ENCODE peak calls at places on chromosomes 12 and 14, in five cellular contexts. Y is lung; G is left ventricle myocardium inferior; B is Caco-2; V is CD8-positive, alpha-beta T cell. F is an unnamed sample. For H3K4me1, the result is how much of the 10 kb centered on the place peaks cover.

GRCh38 chr14:91996951-91997371 is 42.9 kb downstream of the TRIP11 start:
- DNase-seq in Y (no peak), G (no peak), B (no peak), V (no peak), F (no peak)

GRCh38 chr12:72471806-72472205 is 199.6 kb downstream of the TRHDE start:
- DNase-seq in B (no peak), V (no peak), Y (no peak), G (no peak), F (no peak)

GRCh38 chr14:22190411-22191191 is 398.4 kb downstream of the DAD1 start:
- DNase-seq in V (no peak), Y (no peak), G (no peak), B (no peak), F (no peak)

GRCh38 chr14:22099942-22100763 is 426.5 kb upstream of the OR4E1 start:
- DNase-seq in G (peak), B (peak), V (peak), Y (peak), F (peak)

GRCh38 chr14:68687746-68688145 is 105.1 kb downstream of the ZFP36L1 start:
- DNase-seq in B (peak), G (no peak), V (no peak), Y (no peak), F (no peak)

GRCh38 chr12:103626498-103626897 is 39.4 kb downstream of the STAB2 start:
- DNase-seq in Y (no peak), V (no peak), B (peak), G (peak), F (peak)

GRCh38 chr14:77883479-77884238 is 83.8 kb downstream of the ADCK1 start:
- DNase-seq in Y (no peak), B (no peak), V (no peak), G (no peak), F (no peak)

GRCh38 chr12:107330901-107331431 is 237.6 kb upstream of the CRY1 start:
- DNase-seq in V (no peak), G (no peak), Y (no peak), B (no peak), F (no peak)

GRCh38 chr14:53741379-53742225 is 215.0 kb downstream of the BMP4 start:
- DNase-seq in B (no peak), G (no peak), V (no peak), Y (no peak), F (no peak)

GRCh38 chr12:93978553-93978952 is 169.8 kb upstream of the PLXNC1 start:
- DNase-seq in G (no peak), V (no peak), B (no peak), Y (peak), F (no peak)

GRCh38 chr14:90019824-90020523 is 41.8 kb upstream of the KCNK13 start:
- DNase-seq in G (no peak), B (no peak), V (no peak), Y (no peak), F (no peak)

GRCh38 chr14:104898870-104899510 is 25.7 kb upstream of the PLD4 start:
- DNase-seq in G (no peak), B (no peak), V (no peak), Y (peak), F (peak)

GRCh38 chr12:105706321-105706972 is 376.0 kb downstream of the C12orf75 start:
- DNase-seq in G (no peak), Y (no peak), V (no peak), B (no peak), F (peak)

GRCh38 chr12:52233462-52234141 is 559 bp downstream of the KRT7 start:
- DNase-seq in G (no peak), V (no peak), Y (no peak), B (no peak), F (no peak)

GRCh38 chr14:105340821-105341408 is 26.4 kb downstream of the PACS2 start:
- DNase-seq in G (no peak), Y (no peak), V (no peak), B (no peak), F (no peak)

GRCh38 chr12:44019118-44019517 is 183.2 kb downstream of the TMEM117 start:
- DNase-seq in V (no peak), Y (no peak), G (no peak), B (no peak), F (no peak)

GRCh38 chr14:21071225-21072041 is 1.3 kb downstream of the ARHGEF40 start:
- DNase-seq in B (no peak), G (peak), V (no peak), Y (peak), F (peak)

GRCh38 chr14:64729386-64730060 is 25.3 kb downstream of the PLEKHG3 start:
- DNase-seq in B (no peak), V (no peak), G (peak), Y (no peak), F (no peak)

GRCh38 chr12:93366427-93366826 is 11.3 kb upstream of the NUDT4 start:
- DNase-seq in B (no peak), G (no peak), Y (no peak), V (no peak), F (no peak)

GRCh38 chr12:14239935-14240872 is 125.3 kb upstream of the ATF7IP start:
- DNase-seq in V (no peak), G (no peak), B (peak), Y (no peak), F (no peak)

GRCh38 chr14:28381656-28382055 is 384.9 kb upstream of the FOXG1 start:
- DNase-seq in B (no peak), G (no peak), V (no peak), Y (no peak), F (no peak)

GRCh38 chr12:8844665-8845064 is 22.2 kb downstream of the A2ML1 start:
- DNase-seq in G (peak), B (no peak), Y (peak), V (no peak), F (no peak)

GRCh38 chr12:58787021-58787760 is 133.1 kb downstream of the LRIG3 start:
- DNase-seq in G (no peak), B (no peak), V (no peak), Y (no peak), F (no peak)

GRCh38 chr14:89625988-89626806 is 209.2 kb upstream of the FOXN3 start:
- DNase-seq in G (no peak), Y (no peak), V (no peak), B (no peak), F (no peak)

GRCh38 chr14:35116242-35116641 is 5.5 kb downstream of the PPP2R3C start:
- DNase-seq in V (no peak), Y (no peak), B (no peak), G (no peak), F (no peak)

GRCh38 chr12:79546461-79547043 is 144.2 kb downstream of the PAWR start:
- DNase-seq in V (no peak), B (no peak), Y (no peak), G (no peak), F (no peak)

GRCh38 chr14:102323102-102323501 is 3.6 kb downstream of the ZNF839 start:
- DNase-seq in Y (peak), G (peak), B (no peak), V (no peak), F (peak)

GRCh38 chr12:69024413-69024812 is 91.4 kb upstream of the CPM start:
- DNase-seq in G (no peak), Y (peak), B (no peak), V (no peak), F (no peak)

GRCh38 chr14:31560759-31561154 is 447 bp upstream of the NUBPL start:
- DNase-seq in G (no peak), B (no peak), Y (no peak), V (no peak), F (no peak)

GRCh38 chr12:14892726-14893442 is 7.2 kb upstream of the MGP start:
- DNase-seq in G (no peak), V (no peak), B (no peak), Y (no peak), F (peak)

GRCh38 chr12:125424909-125425308 is 359.7 kb downstream of the AACS start:
- DNase-seq in V (no peak), G (no peak), B (no peak), Y (no peak), F (no peak)

GRCh38 chr14:76647699-76648298 is 113.5 kb upstream of the VASH1 start:
- DNase-seq in V (no peak), B (peak), G (no peak), Y (no peak), F (no peak)

GRCh38 chr12:31220633-31221565 is 105.1 kb downstream of the SINHCAF start:
- DNase-seq in B (no peak), G (no peak), Y (no peak), V (no peak), F (no peak)

GRCh38 chr14:74140374-74140850 is 55.7 kb downstream of the LIN52 start:
- DNase-seq in Y (peak), G (peak), V (no peak), B (no peak), F (peak)

GRCh38 chr14:96273629-96274028 is 17.6 kb downstream of the BDKRB1 start:
- DNase-seq in Y (no peak), B (no peak), G (no peak), V (no peak), F (no peak)

GRCh38 chr12:127386723-127387122 is 880.2 kb upstream of the TMEM132C start:
- DNase-seq in V (no peak), G (no peak), Y (no peak), B (no peak), F (no peak)

DNA sequence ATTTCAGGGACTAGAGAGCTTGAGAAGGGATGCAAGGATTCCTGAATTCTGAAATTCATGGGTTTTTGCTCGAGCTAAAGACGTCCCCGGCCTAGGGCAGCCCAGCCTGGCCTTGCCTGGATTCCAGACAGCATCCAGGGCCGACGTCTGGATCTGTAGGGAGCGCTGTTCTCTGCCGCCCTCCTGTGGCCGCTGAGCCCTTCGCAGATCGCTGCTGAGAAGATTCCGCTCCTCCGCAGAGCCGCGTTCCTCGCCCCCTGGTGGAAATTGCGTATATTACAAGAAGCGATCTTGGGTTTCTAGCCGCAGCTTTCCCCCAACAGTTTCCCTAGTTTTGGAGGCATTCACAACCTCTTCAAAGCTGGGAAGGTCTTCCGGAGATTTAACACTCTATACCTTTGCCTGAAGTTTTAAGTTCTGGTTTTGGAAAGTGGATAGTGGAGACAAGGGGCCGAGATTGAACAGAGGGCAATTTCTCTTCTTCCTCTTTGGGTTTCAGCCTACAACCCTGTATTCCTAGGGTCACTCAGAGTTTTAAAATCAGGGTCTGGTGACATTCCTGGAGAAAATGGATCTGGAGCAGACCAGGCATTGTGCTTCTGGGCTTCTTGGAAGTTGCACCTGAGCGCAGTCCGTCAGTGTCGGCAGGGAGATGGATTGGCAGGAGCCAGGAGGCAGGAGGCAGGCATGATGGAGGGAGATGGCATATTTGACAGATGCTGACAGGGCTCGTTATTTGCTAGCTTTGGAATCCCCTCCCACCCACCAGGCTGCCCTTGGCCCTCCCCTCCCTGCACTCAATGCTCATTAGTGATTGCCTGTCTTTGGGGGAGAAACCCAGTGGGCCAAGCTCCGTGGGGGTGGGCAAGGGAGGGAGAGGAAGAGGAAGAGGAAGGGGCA is 4.9 kb downstream of the CISTR start:
- DNase-seq in G (peak), V (peak), Y (peak), B (peak), F (peak)
- H3K4me3 ChIP-seq in G (no peak), V (no peak), Y (no peak), B (no peak), F (no peak)

GRCh38 chr14:83355609-83356008 is 1822.0 kb upstream of the SEL1L start:
- DNase-seq in V (no peak), B (no peak), G (no peak), Y (no peak), F (no peak)
- H3K4me1 ChIP-seq in V (under half), B (under half), G (under half), Y (under half), F (under half)

GRCh38 chr12:54413284-54414190 is 5.5 kb downstream of the ITGA5 start:
- DNase-seq in Y (peak), B (no peak), V (peak), G (peak), F (no peak)

GRCh38 chr12:54412786-54413185 is 6.3 kb downstream of the ITGA5 start:
- DNase-seq in G (no peak), B (no peak), V (no peak), Y (no peak), F (no peak)

GRCh38 chr12:54415223-54415929 is 3.7 kb downstream of the ITGA5 start:
- DNase-seq in G (no peak), V (no peak), B (no peak), Y (no peak), F (no peak)

GRCh38 chr12:54412348-54412747 is 6.7 kb downstream of the ITGA5 start:
- DNase-seq in G (no peak), Y (no peak), V (no peak), B (no peak), F (no peak)

GRCh38 chr12:54414191-54414525 is 4.9 kb downstream of the ITGA5 start:
- DNase-seq in V (no peak), Y (no peak), B (no peak), G (no peak), F (no peak)
- H3K4me3 ChIP-seq in V (peak), Y (no peak), B (no peak), G (peak), F (peak)

GRCh38 chr12:98635657-98636323 is 8.8 kb downstream of the IKBIP start:
- DNase-seq in G (no peak), V (no peak), B (no peak), Y (no peak), F (no peak)

GRCh38 chr12:98637068-98637467 is 7.5 kb downstream of the IKBIP start:
- DNase-seq in V (no peak), B (no peak), Y (no peak), G (no peak), F (no peak)

GRCh38 chr12:98639526-98639925 is 5.1 kb downstream of the IKBIP start:
- DNase-seq in B (no peak), G (no peak), Y (no peak), V (no peak), F (no peak)

GRCh38 chr12:98638009-98638408 is 6.6 kb downstream of the IKBIP start:
- DNase-seq in V (no peak), Y (no peak), B (no peak), G (no peak), F (no peak)
- H3K4me1 ChIP-seq in V (under half), Y (under half), B (under half), G (under half), F (under half)

GRCh38 chr14:61476737-61477410 is 155.5 kb downstream of the PRKCH start:
- DNase-seq in G (no peak), V (peak), Y (peak), B (no peak), F (no peak)

GRCh38 chr14:61476105-61476736 is 154.8 kb downstream of the PRKCH start:
- DNase-seq in G (no peak), Y (no peak), V (no peak), B (no peak), F (no peak)

GRCh38 chr14:61479746-61480502 is 158.5 kb downstream of the PRKCH start:
- DNase-seq in Y (no peak), G (no peak), B (no peak), V (no peak), F (no peak)

GRCh38 chr14:61478971-61479473 is 157.6 kb downstream of the PRKCH start:
- DNase-seq in G (no peak), Y (no peak), V (no peak), B (no peak), F (no peak)

GRCh38 chr14:61477845-61478438 is 156.6 kb downstream of the PRKCH start:
- DNase-seq in B (no peak), G (peak), V (no peak), Y (peak), F (peak)
- H3K4me3 ChIP-seq in B (no peak), G (no peak), V (peak), Y (no peak), F (no peak)

DNA sequence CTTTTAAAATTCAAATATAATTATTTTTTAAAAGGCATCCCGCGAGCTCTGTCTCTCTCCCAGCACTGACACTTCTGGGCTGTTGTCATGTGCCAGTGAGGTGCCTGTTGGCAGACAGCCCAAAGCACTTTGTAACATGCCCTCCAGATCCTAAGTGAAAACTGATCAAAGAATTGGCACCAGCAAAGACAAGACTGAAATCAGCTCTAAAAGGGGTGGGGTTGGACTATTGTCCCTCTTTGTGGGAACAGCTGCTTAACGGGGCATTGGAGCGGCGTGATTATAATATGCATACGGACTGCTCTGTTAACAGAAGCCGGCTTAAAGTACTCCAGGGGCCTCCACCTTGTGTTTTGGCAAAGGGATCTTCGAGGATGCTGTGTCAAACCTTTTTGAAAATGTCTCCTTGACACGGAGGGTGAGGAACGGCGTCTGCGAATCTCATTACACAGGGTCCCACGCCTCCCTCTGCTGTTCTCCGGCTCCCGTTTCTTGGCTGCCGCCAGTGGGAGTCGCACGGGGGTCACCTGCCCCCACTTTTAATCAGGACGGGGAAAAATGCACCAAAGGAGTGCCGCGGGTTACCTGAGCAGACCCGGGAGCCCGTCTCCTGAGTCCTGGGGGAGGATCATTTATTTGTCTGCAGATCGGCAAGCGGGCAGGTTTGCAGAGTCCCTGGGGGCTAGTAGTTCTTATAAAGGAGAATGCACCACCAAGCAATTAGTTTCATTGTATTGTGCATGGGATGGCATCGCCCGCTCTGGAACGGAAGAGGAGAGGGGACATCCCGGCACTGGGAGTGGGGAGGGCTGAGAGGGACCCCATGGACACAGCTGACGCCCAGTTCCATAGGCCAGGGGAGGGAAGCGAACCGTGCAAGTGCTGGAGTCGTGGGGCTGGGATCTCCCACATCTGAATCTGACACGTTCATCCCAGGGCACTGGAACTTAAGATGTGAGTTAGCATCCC is 44.3 kb downstream of the SPRING1 start:
- DNase-seq in B (no peak), Y (no peak), V (no peak), G (no peak), F (no peak)
- H3K4me1 ChIP-seq in B (under half), Y (under half), V (under half), G (under half), F (under half)